ENCODE peak calls at places on chromosomes 7 and 10, in five cellular contexts. One of them, this sample, is unnamed.

GRCh38 chr10:50219646-50220045 is 31.7 kb downstream of the ASAH2 start:
- DNase-seq in spleen: no peak
- DNase-seq in H54: no peak
- DNase-seq in uterus: no peak
- DNase-seq in A549: no peak
- DNase-seq in this sample: no peak

GRCh38 chr7:129503725-129504124 is 1.4 kb downstream of the SMKR1 start:
- DNase-seq in spleen: no peak
- DNase-seq in A549: no peak
- DNase-seq in uterus: no peak
- DNase-seq in H54: no peak
- DNase-seq in this sample: no peak

GRCh38 chr7:140594131-140594691 is 46.4 kb downstream of the DENND2A start:
- DNase-seq in uterus: no peak
- DNase-seq in spleen: peak
- DNase-seq in H54: no peak
- DNase-seq in A549: no peak
- DNase-seq in this sample: no peak

GRCh38 chr7:46937826-46938225 is 644.1 kb downstream of the TNS3 start:
- DNase-seq in A549: no peak
- DNase-seq in spleen: no peak
- DNase-seq in H54: no peak
- DNase-seq in uterus: no peak
- DNase-seq in this sample: no peak

GRCh38 chr10:62856021-62856420 is 39.9 kb upstream of the EGR2 start:
- DNase-seq in uterus: no peak
- DNase-seq in H54: no peak
- DNase-seq in A549: no peak
- DNase-seq in spleen: no peak
- DNase-seq in this sample: no peak

GRCh38 chr7:30846378-30846777 is 65.3 kb upstream of the AQP1 start:
- DNase-seq in uterus: no peak
- DNase-seq in H54: no peak
- DNase-seq in A549: no peak
- DNase-seq in spleen: peak
- DNase-seq in this sample: no peak

GRCh38 chr10:96269438-96270300 is 1.7 kb downstream of the BLNK start:
- DNase-seq in A549: no peak
- DNase-seq in H54: no peak
- DNase-seq in uterus: no peak
- DNase-seq in spleen: no peak
- DNase-seq in this sample: no peak

GRCh38 chr10:21092683-21093524 is 195.8 kb upstream of the NEBL start:
- DNase-seq in uterus: no peak
- DNase-seq in A549: no peak
- DNase-seq in spleen: no peak
- DNase-seq in H54: no peak
- DNase-seq in this sample: no peak

GRCh38 chr10:59970396-59971368 is 64.3 kb upstream of the CCDC6 start:
- DNase-seq in uterus: no peak
- DNase-seq in H54: no peak
- DNase-seq in spleen: no peak
- DNase-seq in A549: no peak
- DNase-seq in this sample: no peak

DNA sequence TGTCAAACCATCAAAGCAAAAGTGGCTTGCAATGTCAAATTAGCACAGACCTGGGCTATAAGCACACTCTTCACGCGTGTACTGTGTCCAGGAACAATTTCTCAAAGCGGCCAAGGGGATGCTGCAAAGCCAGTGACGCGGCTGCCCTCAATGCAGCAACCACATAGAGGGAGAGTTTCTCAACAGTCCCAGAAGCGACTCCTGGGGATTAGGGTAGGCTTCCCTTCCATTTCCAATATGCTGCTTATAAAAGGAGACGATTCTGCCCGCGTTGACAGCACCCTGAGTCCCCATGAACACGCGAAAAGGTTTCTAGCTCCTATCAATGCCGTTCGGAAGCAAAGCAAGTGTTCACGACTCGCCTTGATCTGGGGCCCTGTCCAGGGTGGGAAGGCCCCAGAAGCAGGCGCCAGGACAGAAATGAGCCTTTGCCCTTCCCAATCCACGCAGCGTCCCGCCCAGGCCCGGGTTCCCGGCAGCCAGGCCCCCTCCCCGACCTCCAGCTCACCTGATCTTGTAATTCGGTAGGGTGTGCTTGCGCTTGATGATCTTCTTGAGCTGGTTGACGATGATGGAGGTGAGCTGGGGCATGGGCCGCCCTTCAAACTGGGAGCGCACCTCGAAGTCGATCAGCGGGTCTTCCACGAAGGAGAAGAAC is 1.3 kb downstream of the PDZD8 start:
- DNase-seq in spleen: peak
- DNase-seq in A549: peak
- DNase-seq in uterus: peak
- DNase-seq in H54: peak
- DNase-seq in this sample: peak
- TF ChIP-seq POLR2A in spleen: no peak
- TF ChIP-seq POLR2A in A549: no peak
- TF ChIP-seq POLR2A in uterus: no peak
- TF ChIP-seq POLR2A in H54: no peak
- TF ChIP-seq POLR2A in this sample: peak

DNA sequence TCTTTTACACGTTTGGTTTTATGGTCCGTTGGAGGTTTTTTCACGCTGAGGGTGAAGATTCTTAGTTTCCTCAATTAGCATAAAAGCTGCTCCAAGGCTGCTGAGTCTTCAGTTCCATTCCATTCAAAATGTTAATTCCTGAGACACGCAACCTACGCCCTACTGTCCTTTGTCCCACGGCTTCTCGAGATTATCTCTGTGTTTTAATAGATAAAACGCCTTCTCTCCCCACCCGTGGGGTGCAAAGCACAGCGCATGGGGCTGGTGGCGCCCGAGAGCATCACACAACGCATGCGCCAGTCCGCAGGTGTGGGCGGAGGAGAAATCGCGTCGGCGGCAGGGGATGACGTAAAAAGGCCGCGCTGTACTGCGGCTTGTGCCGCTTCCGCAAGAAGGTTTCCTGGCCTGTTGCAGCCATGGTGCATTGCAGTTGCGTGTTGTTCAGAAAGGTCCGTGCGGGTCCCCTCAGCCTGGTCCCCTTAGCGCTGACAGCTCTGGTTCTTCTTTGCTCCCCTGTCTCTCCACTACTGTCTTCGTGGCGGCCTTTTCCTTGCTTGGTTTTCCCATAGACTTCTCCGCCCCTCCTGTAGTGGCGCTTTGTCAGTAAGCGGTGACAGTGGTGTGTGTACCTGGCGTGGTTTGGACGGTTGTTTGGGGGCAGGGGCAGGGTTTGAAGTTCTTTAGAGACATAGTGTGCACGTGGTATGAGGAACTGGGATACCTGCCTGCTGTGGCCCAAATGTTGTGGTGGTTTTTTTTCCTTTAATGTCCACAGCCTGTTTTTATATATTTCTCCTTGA is at the start of gene GTPBP10:
- DNase-seq in H54: peak
- DNase-seq in A549: peak
- DNase-seq in uterus: peak
- DNase-seq in spleen: peak
- DNase-seq in this sample: peak
- TF ChIP-seq POLR2A in H54: peak
- TF ChIP-seq POLR2A in A549: peak
- TF ChIP-seq POLR2A in uterus: peak
- TF ChIP-seq POLR2A in spleen: no peak
- TF ChIP-seq POLR2A in this sample: peak

GRCh38 chr10:72248477-72249151 is 25.1 kb upstream of the DDIT4 start:
- DNase-seq in spleen: peak
- DNase-seq in H54: no peak
- DNase-seq in uterus: peak
- DNase-seq in A549: no peak
- DNase-seq in this sample: no peak
- TF ChIP-seq POLR2A in spleen: peak
- TF ChIP-seq POLR2A in H54: no peak
- TF ChIP-seq POLR2A in uterus: peak
- TF ChIP-seq POLR2A in A549: peak
- TF ChIP-seq POLR2A in this sample: peak

GRCh38 chr7:150432915-150433892 is 17.2 kb upstream of the GIMAP8 start:
- DNase-seq in spleen: no peak
- DNase-seq in uterus: no peak
- DNase-seq in A549: no peak
- DNase-seq in H54: no peak
- DNase-seq in this sample: no peak
- TF ChIP-seq POLR2A in spleen: no peak
- TF ChIP-seq POLR2A in uterus: no peak
- TF ChIP-seq POLR2A in A549: no peak
- TF ChIP-seq POLR2A in H54: no peak
- TF ChIP-seq POLR2A in this sample: no peak

GRCh38 chr10:72625608-72626443 is at the start of gene MICU1:
- DNase-seq in H54: peak
- DNase-seq in A549: peak
- DNase-seq in spleen: peak
- DNase-seq in uterus: peak
- DNase-seq in this sample: peak
- TF ChIP-seq POLR2A in H54: peak
- TF ChIP-seq POLR2A in A549: no peak
- TF ChIP-seq POLR2A in spleen: peak
- TF ChIP-seq POLR2A in uterus: peak
- TF ChIP-seq POLR2A in this sample: peak

This sample was measured in erythroblast.